ENCODE peak calls at places on chromosomes 11 and 22, in five cellular contexts. L is GM23248, T is K562, E is GM23338, F is HCT116. K is an unnamed sample. For H4K20me1 and H3K4me1, the result is how much of the 10 kb centered on the place peaks cover.

GRCh38 chr11:43579171-43579918 is 101.2 kb upstream of the HSD17B12 start:
- DNase-seq in L (peak), T (peak), E (peak), F (no peak), K (peak)

GRCh38 chr11:69229521-69229920 is 64.4 kb upstream of the MYEOV start:
- DNase-seq in L (no peak), T (no peak), E (no peak), F (no peak), K (no peak)

GRCh38 chr11:45215098-45215497 is 68.7 kb downstream of the PRDM11 start:
- DNase-seq in L (no peak), T (no peak), E (no peak), F (no peak), K (no peak)

GRCh38 chr22:27727673-27728451 is 73.7 kb downstream of the MN1 start:
- DNase-seq in L (no peak), T (no peak), E (no peak), F (no peak), K (no peak)

GRCh38 chr22:24681236-24681635 is 78.2 kb downstream of the GGT1 start:
- DNase-seq in L (no peak), T (no peak), E (no peak), F (no peak), K (no peak)

GRCh38 chr11:121485221-121485620 is 32.5 kb upstream of the SORL1-AS1 start:
- DNase-seq in L (no peak), T (no peak), E (no peak), F (no peak), K (no peak)

GRCh38 chr11:133889893-133890292 is 44.6 kb upstream of the SPATA19 start:
- DNase-seq in L (no peak), T (no peak), E (no peak), F (no peak), K (no peak)

GRCh38 chr11:105903113-105903512 is 118.9 kb downstream of the MSANTD4 start:
- DNase-seq in L (no peak), T (no peak), E (no peak), F (no peak), K (no peak)

GRCh38 chr11:79437274-79437980 is 3.4 kb downstream of the TENM4 start:
- DNase-seq in L (peak), T (no peak), E (peak), F (no peak), K (no peak)

GRCh38 chr11:23509023-23509422 is 648.7 kb upstream of the CCDC179 start:
- DNase-seq in L (peak), T (no peak), E (no peak), F (no peak), K (no peak)

GRCh38 chr11:110606415-110606814 is 105.8 kb downstream of the ARHGAP20 start:
- DNase-seq in L (no peak), T (no peak), E (peak), F (no peak), K (no peak)

GRCh38 chr22:49971232-49972162 is 10.9 kb downstream of the PIM3 start:
- DNase-seq in L (peak), T (peak), E (peak), F (no peak), K (peak)

GRCh38 chr22:44919691-44920090 is 90.1 kb downstream of the PHF21B start:
- DNase-seq in L (no peak), T (no peak), E (no peak), F (no peak), K (no peak)

GRCh38 chr22:25159028-25159427 is 40.6 kb upstream of the CRYBB3 start:
- DNase-seq in L (peak), T (no peak), E (no peak), F (no peak), K (no peak)

GRCh38 chr11:67423466-67423865 is 4.8 kb upstream of the RPS6KB2 start:
- DNase-seq in L (no peak), T (no peak), E (no peak), F (no peak), K (no peak)

GRCh38 chr22:25331050-25331449 is 111.6 kb downstream of the CRYBB2 start:
- DNase-seq in L (no peak), T (no peak), E (no peak), F (no peak), K (no peak)

GRCh38 chr11:111814567-111814966 is 48.4 kb upstream of the PPP2R1B start:
- DNase-seq in L (no peak), T (no peak), E (no peak), F (no peak), K (no peak)

GRCh38 chr11:121645596-121645995 is 192.8 kb upstream of the SORL1-AS1 start:
- DNase-seq in L (peak), T (no peak), E (no peak), F (no peak), K (no peak)

GRCh38 chr11:95245038-95245437 is 14.0 kb upstream of the SESN3 start:
- DNase-seq in L (peak), T (no peak), E (peak), F (no peak), K (no peak)

GRCh38 chr22:46587492-46588278 is 32.5 kb upstream of the GRAMD4 start:
- DNase-seq in L (no peak), T (no peak), E (no peak), F (no peak), K (peak)

GRCh38 chr11:112460141-112460540 is 199.5 kb upstream of the PLET1 start:
- DNase-seq in L (no peak), T (no peak), E (no peak), F (no peak), K (no peak)

GRCh38 chr11:61487342-61488025 is 21.1 kb upstream of the LRRC10B start:
- DNase-seq in L (no peak), T (no peak), E (no peak), F (no peak), K (no peak)

GRCh38 chr11:130209128-130209932 is 49.7 kb downstream of the ST14 start:
- DNase-seq in L (no peak), T (no peak), E (no peak), F (no peak), K (no peak)

GRCh38 chr11:70788247-70789022 is 390.1 kb downstream of the CTTN start:
- DNase-seq in L (peak), T (no peak), E (no peak), F (peak), K (no peak)

GRCh38 chr22:37509026-37509886 is 10.0 kb downstream of the CARD10 start:
- DNase-seq in L (no peak), T (peak), E (no peak), F (no peak), K (no peak)

GRCh38 chr22:46106279-46107022 is 43.9 kb upstream of the PPARA start:
- DNase-seq in L (no peak), T (no peak), E (no peak), F (no peak), K (no peak)

GRCh38 chr22:29105468-29105867 is 32.6 kb downstream of the KREMEN1 start:
- DNase-seq in L (peak), T (no peak), E (no peak), F (no peak), K (no peak)

GRCh38 chr11:122748968-122749687 is 89.2 kb upstream of the CRTAM start:
- DNase-seq in L (peak), T (no peak), E (no peak), F (no peak), K (peak)

GRCh38 chr11:128714121-128714520 is 20.2 kb downstream of the FLI1 start:
- DNase-seq in L (no peak), T (no peak), E (no peak), F (no peak), K (no peak)

GRCh38 chr22:37931893-37932389 is 21.5 kb downstream of the C22orf23 start:
- DNase-seq in L (no peak), T (no peak), E (no peak), F (no peak), K (peak)

GRCh38 chr22:30427871-30428270 is 2.3 kb downstream of the MTFP1 start:
- DNase-seq in L (peak), T (no peak), E (no peak), F (no peak), K (peak)

GRCh38 chr11:45982656-45983470 is 60.4 kb downstream of the LARGE2 start:
- DNase-seq in L (peak), T (peak), E (peak), F (peak), K (no peak)

GRCh38 chr11:119367661-119368120 is 13.8 kb downstream of the USP2 start:
- DNase-seq in L (no peak), T (no peak), E (no peak), F (no peak), K (peak)

GRCh38 chr11:69909561-69910518 is 90.6 kb upstream of the FGF3 start:
- DNase-seq in L (peak), T (peak), E (peak), F (no peak), K (peak)

GRCh38 chr22:19705181-19705934 is 8.9 kb upstream of the SEPTIN5 start:
- DNase-seq in L (no peak), T (peak), E (peak), F (no peak), K (no peak)

GRCh38 chr22:43090130-43090789 is 1.1 kb upstream of the TTLL1 start:
- DNase-seq in L (peak), T (peak), E (no peak), F (peak), K (peak)

GRCh38 chr11:60700689-60701508 is 1.5 kb downstream of the MS4A8 start:
- DNase-seq in L (peak), T (peak), E (peak), F (peak), K (peak)

DNA sequence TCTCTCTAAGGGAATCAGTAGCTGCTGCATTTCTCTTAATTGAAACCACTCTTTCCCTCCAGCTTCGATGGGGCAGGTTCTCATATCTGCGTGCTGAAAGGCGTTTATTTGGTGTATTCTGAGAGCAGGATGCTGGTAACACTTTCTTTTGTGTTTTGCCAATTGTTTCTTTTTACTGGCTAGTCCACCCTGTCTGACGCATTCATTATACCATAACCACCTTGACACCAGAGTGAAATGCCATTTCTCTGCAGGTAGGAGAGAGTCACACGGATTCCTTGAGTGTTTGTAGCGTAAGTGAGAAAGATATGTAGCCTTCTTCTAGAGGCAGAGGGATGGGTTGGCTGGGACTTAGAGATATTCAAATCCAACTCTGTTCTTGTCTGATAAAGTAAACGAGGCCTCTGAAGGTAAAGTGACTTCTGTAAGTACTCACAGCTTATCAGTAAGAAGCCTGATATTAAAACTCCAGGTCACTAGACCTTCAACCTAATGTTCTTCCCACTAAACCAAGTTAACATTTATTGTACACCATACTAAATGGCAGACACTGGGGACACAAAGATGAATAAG is 21.4 kb downstream of the CD44 start:
- DNase-seq in L (no peak), T (no peak), E (no peak), F (no peak), K (no peak)
- H4K20me1 ChIP-seq in L (under half), T (under half), E (under half), F (under half), K (under half)

DNA sequence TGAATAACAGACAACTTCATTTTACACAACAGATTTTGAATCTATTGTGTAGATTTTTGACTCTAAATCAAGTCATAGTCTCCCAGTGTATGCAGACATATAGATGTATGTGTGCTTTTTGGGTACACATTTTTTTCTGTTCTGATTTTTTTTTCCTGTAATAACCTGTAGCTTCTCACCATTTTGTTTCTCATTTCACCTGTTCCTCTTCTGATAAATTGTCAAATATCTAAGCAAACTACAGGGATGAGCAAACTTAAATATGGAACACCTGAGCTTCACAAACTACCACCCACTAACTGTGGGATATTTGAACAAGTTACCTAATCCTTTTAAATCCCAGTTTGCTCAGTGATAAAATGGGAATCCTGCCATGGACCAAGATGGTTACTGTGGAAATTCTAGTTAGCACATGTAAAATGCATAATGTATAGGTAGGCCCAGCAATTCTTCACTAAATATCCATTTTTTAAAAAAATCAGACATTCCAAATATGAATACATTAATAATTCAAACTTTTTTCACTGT is 15.7 kb downstream of the LGR4 start:
- DNase-seq in L (no peak), T (no peak), E (no peak), F (no peak), K (no peak)
- H3K4me1 ChIP-seq in L (under half), T (under half), E (half or more), F (under half), K (under half)

GRCh38 chr11:204587-205109 is 2.6 kb downstream of the BET1L start:
- DNase-seq in L (no peak), T (no peak), E (no peak), F (no peak), K (no peak)
- H4K20me1 ChIP-seq in L (under half), T (under half), E (under half), F (under half), K (under half)

GRCh38 chr11:11427185-11427944 is 74.3 kb upstream of the CSNK2A3 start:
- DNase-seq in L (no peak), T (peak), E (no peak), F (no peak), K (no peak)

GRCh38 chr11:11428714-11429113 is 75.7 kb upstream of the CSNK2A3 start:
- DNase-seq in L (no peak), T (no peak), E (no peak), F (no peak), K (no peak)

GRCh38 chr11:11426226-11426915 is 73.3 kb upstream of the CSNK2A3 start:
- DNase-seq in L (peak), T (no peak), E (no peak), F (no peak), K (no peak)

GRCh38 chr11:11424696-11425095 is 71.6 kb upstream of the CSNK2A3 start:
- DNase-seq in L (no peak), T (no peak), E (no peak), F (no peak), K (no peak)

DNA sequence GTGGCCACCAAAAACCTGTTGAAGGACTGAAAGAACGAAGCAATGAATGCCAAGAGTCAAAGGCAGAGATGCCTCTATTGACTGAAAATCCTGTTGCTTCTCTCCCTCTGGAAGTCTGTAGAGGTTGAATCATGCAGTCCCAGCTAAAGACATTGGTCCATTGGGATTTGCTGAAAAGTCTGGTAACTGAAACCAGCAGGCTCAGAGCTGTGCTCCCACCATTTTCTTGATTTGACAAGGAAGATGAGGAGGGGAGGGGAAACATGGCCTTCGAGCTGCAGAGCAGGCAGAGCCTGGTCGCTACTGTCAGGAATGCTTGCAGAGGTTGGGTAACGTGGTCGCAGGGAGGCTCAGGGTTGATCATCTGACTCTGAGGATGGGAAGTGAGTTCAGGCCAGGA is 72.8 kb upstream of the CSNK2A3 start:
- DNase-seq in L (peak), T (no peak), E (no peak), F (no peak), K (no peak)
- H3K4me1 ChIP-seq in L (under half), T (under half), E (under half), F (under half), K (under half)

GRCh38 chr11:65861165-65861505 is 902 bp downstream of the MUS81 start:
- DNase-seq in L (no peak), T (no peak), E (no peak), F (no peak), K (no peak)

GRCh38 chr11:65859134-65859811 is 960 bp upstream of the MUS81 start:
- DNase-seq in L (peak), T (peak), E (peak), F (peak), K (peak)

GRCh38 chr11:65858354-65859133 is 564 bp upstream of the CFL1 start:
- DNase-seq in L (no peak), T (no peak), E (no peak), F (no peak), K (no peak)

GRCh38 chr11:65860278-65861164 is at the start of gene MUS81:
- DNase-seq in L (peak), T (peak), E (peak), F (peak), K (peak)

GRCh38 chr11:65859812-65860277 is 388 bp upstream of the MUS81 start:
- DNase-seq in L (peak), T (no peak), E (no peak), F (no peak), K (no peak)
- H4K20me1 ChIP-seq in L (under half), T (under half), E (under half), F (under half), K (under half)

DNA sequence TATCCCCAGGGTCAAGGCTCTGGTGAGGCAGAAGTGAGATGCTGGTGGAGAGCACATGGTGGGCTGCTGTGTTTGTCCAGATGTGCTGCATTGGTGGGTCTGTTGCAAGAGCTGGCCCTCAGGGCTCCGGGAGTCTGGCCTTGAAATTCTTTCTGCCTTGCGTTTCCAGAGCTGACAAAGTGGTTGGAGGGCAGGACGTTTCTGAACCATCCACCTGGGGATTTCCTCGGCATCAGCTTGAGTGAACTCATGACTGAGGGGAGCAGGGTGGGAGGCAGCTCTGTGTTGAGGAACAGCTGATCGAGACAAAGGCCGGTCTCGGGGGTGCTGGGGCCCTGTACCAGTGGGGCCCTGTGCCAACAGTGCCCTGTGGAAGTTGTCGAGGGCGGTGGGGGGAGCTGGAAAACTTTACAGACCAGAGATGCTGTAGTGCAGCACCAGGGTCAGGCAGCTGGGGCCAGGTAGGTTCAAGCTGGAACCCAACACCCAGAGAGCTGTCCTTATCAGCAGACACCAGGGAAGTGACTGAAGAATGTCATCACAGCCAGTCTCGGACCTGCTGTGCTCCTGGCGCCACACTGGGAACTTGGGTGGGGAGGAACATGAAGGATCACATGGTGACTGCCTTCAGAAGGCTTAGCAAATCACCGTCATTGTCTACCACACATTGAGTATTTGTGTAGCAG is 4.9 kb downstream of the TSKU start:
- DNase-seq in L (peak), T (peak), E (no peak), F (peak), K (no peak)
- H3K4me1 ChIP-seq in L (under half), T (under half), E (under half), F (half or more), K (under half)

GRCh38 chr11:3195251-3196160 is 23.1 kb downstream of the MRGPRG start:
- DNase-seq in L (peak), T (peak), E (peak), F (peak), K (no peak)

GRCh38 chr11:3197878-3198528 is 20.6 kb downstream of the MRGPRG start:
- DNase-seq in L (no peak), T (peak), E (no peak), F (no peak), K (no peak)

GRCh38 chr11:3197044-3197715 is 21.4 kb downstream of the MRGPRG start:
- DNase-seq in L (no peak), T (no peak), E (no peak), F (no peak), K (no peak)

GRCh38 chr11:3194016-3194816 is 24.4 kb downstream of the MRGPRG start:
- DNase-seq in L (no peak), T (no peak), E (no peak), F (no peak), K (no peak)

DNA sequence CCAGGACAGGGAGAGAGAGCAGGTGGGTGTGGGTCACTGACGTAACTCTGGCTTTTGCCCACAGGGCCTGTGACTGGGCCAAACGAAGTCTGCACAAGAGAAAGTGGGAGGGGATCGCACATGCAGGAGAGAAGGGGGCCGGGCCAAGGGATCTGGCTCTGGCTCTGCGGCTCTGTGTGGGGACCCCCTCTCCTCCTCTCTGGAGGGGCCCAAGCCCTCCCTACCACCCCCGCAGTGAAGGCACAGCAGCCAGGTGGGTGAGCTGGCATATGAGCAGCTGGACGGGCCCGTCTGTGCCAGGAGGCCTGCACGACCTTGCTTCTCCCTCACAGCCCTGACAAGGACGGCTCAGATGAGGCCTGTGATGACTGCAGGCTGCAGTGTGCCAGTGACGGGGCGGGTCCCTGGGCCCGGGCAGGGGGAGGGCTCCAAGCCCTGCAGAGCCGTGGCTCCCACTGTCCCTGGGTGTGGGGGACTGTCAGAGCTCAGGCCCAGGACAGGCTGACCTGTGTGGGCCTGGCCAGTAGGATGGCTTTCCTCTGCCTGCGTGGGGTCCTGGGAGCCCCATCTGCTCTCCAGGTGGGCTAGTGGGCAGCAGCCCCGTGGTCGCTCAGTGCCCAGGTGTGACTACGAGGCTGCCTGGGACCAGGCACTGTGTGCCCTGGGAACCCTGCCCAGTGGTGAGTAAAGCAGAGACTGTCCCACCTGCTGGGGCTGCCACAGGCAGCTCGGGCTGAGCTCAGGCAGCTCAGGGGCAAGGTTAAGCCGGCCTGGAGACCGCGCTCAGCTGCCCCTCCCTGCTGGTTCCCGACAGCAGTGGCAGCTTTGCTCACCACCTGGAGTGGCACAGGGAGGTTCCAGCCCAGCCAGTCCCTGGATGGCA is 22.2 kb downstream of the MRGPRG start:
- DNase-seq in L (no peak), T (no peak), E (no peak), F (no peak), K (no peak)
- H4K20me1 ChIP-seq in L (under half), T (under half), E (under half), F (under half), K (under half)

K was measured in Karpas-422.